ENCODE peak calls at places on chromosome 12, in seven cellular contexts. X, D, U, Q, W, V and H are unnamed samples.

GRCh38 chr12:90004319-90005074 is 295.9 kb upstream of the ATP2B1 start:
- DNase-seq in D (no peak), V (no peak), U (no peak), W (no peak), Q (no peak), X (no peak), H (no peak)

GRCh38 chr12:131938082-131938481 is 9.0 kb downstream of the PUS1 start:
- DNase-seq in D (no peak), Q (no peak), W (no peak), V (no peak), U (no peak), X (no peak), H (no peak)

GRCh38 chr12:39451977-39452376 is 9.1 kb upstream of the KIF21A start:
- DNase-seq in Q (no peak), U (no peak), D (no peak), V (no peak), X (no peak), W (no peak), H (no peak)

GRCh38 chr12:102425109-102426009 is 55.0 kb downstream of the IGF1 start:
- DNase-seq in W (no peak), X (no peak), Q (no peak), U (no peak), V (no peak), D (no peak), H (no peak)

GRCh38 chr12:67377541-67377940 is 108.4 kb downstream of the CAND1 start:
- DNase-seq in Q (no peak), X (no peak), D (no peak), U (no peak), V (no peak), W (no peak), H (no peak)

GRCh38 chr12:12983420-12984035 is 16.5 kb downstream of the HEBP1 start:
- DNase-seq in X (no peak), U (no peak), W (peak), V (no peak), Q (no peak), D (peak), H (no peak)

GRCh38 chr12:6949063-6949594 is 2.0 kb upstream of the PTPN6 start:
- DNase-seq in X (no peak), Q (no peak), D (no peak), V (no peak), W (no peak), U (no peak), H (no peak)

GRCh38 chr12:31120392-31121008 is 46.8 kb downstream of the DDX11 start:
- DNase-seq in D (no peak), V (no peak), X (no peak), Q (no peak), U (no peak), W (no peak), H (no peak)

GRCh38 chr12:52238206-52238840 is 5.3 kb downstream of the KRT7 start:
- DNase-seq in V (no peak), D (no peak), Q (no peak), X (no peak), U (no peak), W (peak), H (no peak)

GRCh38 chr12:87801860-87802720 is 227.1 kb downstream of the C12orf50 start:
- DNase-seq in Q (no peak), W (peak), X (no peak), U (no peak), V (no peak), D (peak), H (no peak)

GRCh38 chr12:107446476-107446875 is 239.1 kb upstream of the PWP1 start:
- DNase-seq in D (no peak), V (no peak), Q (no peak), X (no peak), W (no peak), U (no peak), H (no peak)

GRCh38 chr12:41943671-41944070 is 201.0 kb downstream of the GXYLT1 start:
- DNase-seq in D (no peak), W (no peak), V (no peak), Q (no peak), U (no peak), X (no peak), H (no peak)

GRCh38 chr12:27580561-27581330 is 56.7 kb downstream of the PPFIBP1 start:
- DNase-seq in V (no peak), X (no peak), W (no peak), D (no peak), U (no peak), Q (no peak), H (no peak)

GRCh38 chr12:118055144-118055557 is 5.8 kb downstream of the WSB2 start:
- DNase-seq in W (no peak), V (peak), X (peak), U (peak), D (no peak), Q (peak), H (peak)

GRCh38 chr12:45663452-45663851 is 66.1 kb upstream of the ARID2 start:
- DNase-seq in X (no peak), D (no peak), W (no peak), V (no peak), U (no peak), Q (no peak), H (no peak)

GRCh38 chr12:65656904-65657351 is 167.4 kb upstream of the HMGA2 start:
- DNase-seq in W (peak), Q (no peak), X (no peak), V (no peak), D (peak), U (no peak), H (no peak)

GRCh38 chr12:122894173-122895121 is 1.5 kb downstream of the VPS37B start:
- DNase-seq in Q (no peak), X (no peak), D (no peak), W (no peak), V (no peak), U (no peak), H (no peak)

GRCh38 chr12:113726254-113726819 is 239.8 kb downstream of the RBM19 start:
- DNase-seq in X (no peak), D (no peak), W (no peak), Q (no peak), U (no peak), V (no peak), H (no peak)

GRCh38 chr12:68611094-68611818 is 557 bp downstream of the RAP1B start:
- DNase-seq in D (peak), Q (peak), V (no peak), U (peak), W (peak), X (peak), H (peak)

GRCh38 chr12:4984344-4984743 is 59.3 kb upstream of the KCNA5 start:
- DNase-seq in V (no peak), U (no peak), Q (no peak), D (no peak), W (no peak), X (no peak), H (no peak)